ENCODE peak calls at places on chromosomes 4 and X, in four cellular contexts. K is progenitor cell of endocrine pancreas, R is H9, Z is NCI-H69. T is an unnamed sample.

GRCh38 chrX:107374116-107374515 is 75.3 kb upstream of the FRMPD3 start:
- DNase-seq in K (no peak), R (peak; percentile 60), Z (no peak), T (peak; percentile 29)

GRCh38 chrX:134622056-134622812 is 36.0 kb downstream of the PLAC1 start:
- DNase-seq in K (no peak), R (peak; percentile 35), Z (no peak), T (peak; percentile 3)

GRCh38 chr4:81260443-81261102 is 45.6 kb upstream of the PRKG2 start:
- DNase-seq in K (no peak), R (peak; percentile 36), Z (peak; percentile 21), T (peak; percentile 26)

GRCh38 chr4:73676881-73677323 is 56.7 kb upstream of the RASSF6 start:
- DNase-seq in K (no peak), R (no peak), Z (peak; percentile 90), T (no peak)

GRCh38 chr4:62377245-62377644 is 1177.1 kb downstream of the ADGRL3 start:
- DNase-seq in K (no peak), R (no peak), Z (no peak), T (no peak)

GRCh38 chrX:129678176-129678880 is 23.6 kb upstream of the APLN start:
- DNase-seq in K (no peak), R (no peak), Z (peak; percentile 87), T (no peak)

GRCh38 chrX:80876877-80877276 is 67.2 kb upstream of the BRWD3 start:
- DNase-seq in K (no peak), R (no peak), Z (peak; percentile 2), T (peak; percentile 56)

GRCh38 chrX:94454159-94454558 is 780.2 kb downstream of the FAM133A start:
- DNase-seq in K (no peak), R (no peak), Z (no peak), T (no peak)

GRCh38 chr4:70192895-70193294 is 2.6 kb upstream of the ODAM start:
- DNase-seq in K (no peak), R (no peak), Z (no peak), T (no peak)

GRCh38 chr4:76723916-76724315 is 174.0 kb downstream of the SOWAHB start:
- DNase-seq in K (no peak), R (no peak), Z (no peak), T (no peak)

GRCh38 chr4:83490876-83491450 is 6.1 kb upstream of the ABRAXAS1 start:
- DNase-seq in K (no peak), R (no peak), Z (peak; percentile 4), T (peak; percentile 27)

GRCh38 chr4:140743194-140743931 is 12.8 kb downstream of the TBC1D9 start:
- DNase-seq in K (no peak), R (no peak), Z (peak; percentile 85), T (peak; percentile 27)

GRCh38 chrX:10756365-10756915 is 136.1 kb upstream of the MID1 start:
- DNase-seq in K (no peak), R (no peak), Z (no peak), T (no peak)

GRCh38 chrX:17706676-17707075 is 30.6 kb upstream of the SCML1 start:
- DNase-seq in K (no peak), R (no peak), Z (no peak), T (no peak)

GRCh38 chr4:187363453-187363852 is 632.1 kb upstream of the ZFP42 start:
- DNase-seq in K (no peak), R (no peak), Z (peak; percentile 1), T (no peak)

GRCh38 chr4:140153744-140154571 is at the start of gene MAML3:
- DNase-seq in K (peak; percentile 94), R (peak; percentile 89), Z (peak; percentile 98), T (peak; percentile 95)

GRCh38 chr4:108849611-108850406 is 87.0 kb upstream of the ETNPPL start:
- DNase-seq in K (no peak), R (no peak), Z (no peak), T (no peak)

GRCh38 chrX:30141966-30142365 is 73.4 kb upstream of the MAGEB2 start:
- DNase-seq in K (no peak), R (no peak), Z (peak; percentile 9), T (peak; percentile 70)

GRCh38 chr4:153222162-153222789 is 18.0 kb downstream of the TRIM2 start:
- DNase-seq in K (no peak), R (peak; percentile 82), Z (peak; percentile 71), T (peak; percentile 86)

GRCh38 chr4:127870688-127871087 is 10.0 kb upstream of the PLK4 start:
- DNase-seq in K (no peak), R (no peak), Z (no peak), T (no peak)